ENCODE peak calls at places on chromosomes 16 and 17, in six cellular contexts. E, U, G, D, R and L are unnamed samples.

GRCh38 chr17:65467156-65467555 is 94.3 kb downstream of the AXIN2 start:
- DNase-seq in E (no peak), U (no peak), G (no peak), D (no peak), R (no peak), L (no peak)

GRCh38 chr17:37488009-37488604 is 1.6 kb upstream of the DUSP14 start:
- DNase-seq in E (peak), U (no peak), G (peak), D (peak), R (peak), L (peak)

GRCh38 chr16:75312875-75313274 is 61.5 kb upstream of the BCAR1 start:
- DNase-seq in E (no peak), U (no peak), G (no peak), D (no peak), R (no peak), L (no peak)

GRCh38 chr16:48165961-48166578 is 10.3 kb upstream of the ABCC12 start:
- DNase-seq in E (no peak), U (no peak), G (peak), D (no peak), R (no peak), L (no peak)

GRCh38 chr16:85607331-85607765 is 5.8 kb upstream of the GSE1 start:
- DNase-seq in E (no peak), U (no peak), G (no peak), D (no peak), R (peak), L (peak)

GRCh38 chr16:85537795-85538401 is 75.2 kb upstream of the GSE1 start:
- DNase-seq in E (no peak), U (no peak), G (no peak), D (no peak), R (no peak), L (no peak)

GRCh38 chr16:49650603-49651002 is 205.3 kb downstream of the ZNF423 start:
- DNase-seq in E (no peak), U (no peak), G (no peak), D (no peak), R (no peak), L (no peak)

GRCh38 chr17:13228225-13228624 is 210.4 kb upstream of the ELAC2 start:
- DNase-seq in E (no peak), U (no peak), G (no peak), D (no peak), R (no peak), L (no peak)

GRCh38 chr16:22161999-22162657 is at the start of gene SDR42E2:
- DNase-seq in E (peak), U (no peak), G (no peak), D (no peak), R (peak), L (no peak)

GRCh38 chr16:88296437-88297177 is 86.2 kb upstream of the ZNF469 start:
- DNase-seq in E (no peak), U (no peak), G (no peak), D (no peak), R (no peak), L (no peak)

GRCh38 chr16:6149031-6149430 is 1051.4 kb upstream of the EEF2KMT start:
- DNase-seq in E (no peak), U (no peak), G (no peak), D (no peak), R (no peak), L (no peak)

GRCh38 chr17:41863074-41863843 is 2.0 kb downstream of the KLHL11 start:
- DNase-seq in E (no peak), U (no peak), G (no peak), D (no peak), R (no peak), L (no peak)

GRCh38 chr16:46620265-46621005 is 744 bp downstream of the SHCBP1 start:
- DNase-seq in E (peak), U (no peak), G (no peak), D (peak), R (peak), L (peak)

GRCh38 chr16:46857261-46857962 is 26.4 kb upstream of the C16orf87 start:
- DNase-seq in E (peak), U (no peak), G (peak), D (peak), R (peak), L (peak)

GRCh38 chr17:19538095-19539039 is 4.7 kb downstream of the SLC47A1 start:
- DNase-seq in E (no peak), U (no peak), G (peak), D (no peak), R (no peak), L (peak)

GRCh38 chr17:37322826-37323561 is 52.8 kb upstream of the C17orf78 start:
- DNase-seq in E (no peak), U (no peak), G (no peak), D (no peak), R (no peak), L (no peak)

GRCh38 chr17:33674685-33675084 is 381.6 kb upstream of the ASIC2 start:
- DNase-seq in E (peak), U (peak), G (peak), D (peak), R (peak), L (peak)

GRCh38 chr16:9539346-9539745 is 447.9 kb downstream of the HAPSTR1 start:
- DNase-seq in E (no peak), U (no peak), G (no peak), D (no peak), R (no peak), L (no peak)

GRCh38 chr17:75073618-75074047 is 14.1 kb upstream of the SLC16A5 start:
- DNase-seq in E (no peak), U (no peak), G (no peak), D (no peak), R (no peak), L (no peak)

GRCh38 chr17:21523482-21524210 is 147.5 kb downstream of the KCNJ12 start:
- DNase-seq in E (no peak), U (no peak), G (no peak), D (no peak), R (no peak), L (no peak)

GRCh38 chr16:67860589-67861398 is 12.1 kb upstream of the EDC4 start:
- DNase-seq in E (no peak), U (no peak), G (no peak), D (no peak), R (no peak), L (no peak)

GRCh38 chr16:17072104-17072503 is 398.7 kb downstream of the XYLT1 start:
- DNase-seq in E (no peak), U (no peak), G (no peak), D (no peak), R (no peak), L (no peak)

GRCh38 chr16:23967775-23968571 is 132.2 kb downstream of the PRKCB start:
- DNase-seq in E (no peak), U (no peak), G (peak), D (no peak), R (no peak), L (no peak)

GRCh38 chr16:1366712-1367299 is 15.1 kb downstream of the GNPTG start:
- DNase-seq in E (no peak), U (no peak), G (no peak), D (no peak), R (no peak), L (no peak)

GRCh38 chr17:43142153-43142552 is 17.0 kb upstream of the BRCA1 start:
- DNase-seq in E (no peak), U (no peak), G (no peak), D (no peak), R (no peak), L (peak)

GRCh38 chr16:11045846-11046245 is 101.5 kb downstream of the CLEC16A start:
- DNase-seq in E (no peak), U (no peak), G (no peak), D (no peak), R (no peak), L (no peak)

GRCh38 chr17:48484256-48484655 is 46.6 kb downstream of the HOXB1 start:
- DNase-seq in E (no peak), U (no peak), G (no peak), D (no peak), R (no peak), L (no peak)

GRCh38 chr16:8713635-8714097 is 39.2 kb downstream of the ABAT start:
- DNase-seq in E (no peak), U (no peak), G (no peak), D (no peak), R (no peak), L (no peak)

GRCh38 chr17:39626671-39627169 is at the start of gene PPP1R1B:
- DNase-seq in E (no peak), U (no peak), G (no peak), D (no peak), R (no peak), L (no peak)

GRCh38 chr17:48541574-48542113 is 3.3 kb downstream of the HOXB2 start:
- DNase-seq in E (no peak), U (no peak), G (no peak), D (no peak), R (peak), L (no peak)

GRCh38 chr17:8466466-8466865 is 30.8 kb downstream of the NDEL1 start:
- DNase-seq in E (no peak), U (no peak), G (no peak), D (no peak), R (no peak), L (no peak)

GRCh38 chr16:88415381-88416323 is 32.9 kb downstream of the ZNF469 start:
- DNase-seq in E (no peak), U (no peak), G (no peak), D (no peak), R (peak), L (no peak)

GRCh38 chr17:26792486-26792885 is 501.4 kb upstream of the WSB1 start:
- DNase-seq in E (no peak), U (peak), G (no peak), D (peak), R (no peak), L (peak)

GRCh38 chr16:180101-180920 is at the start of gene HBQ1:
- DNase-seq in E (peak), U (no peak), G (peak), D (peak), R (peak), L (no peak)

GRCh38 chr17:14580494-14580893 is 279.6 kb downstream of the HS3ST3B1 start:
- DNase-seq in E (no peak), U (no peak), G (no peak), D (no peak), R (no peak), L (no peak)

GRCh38 chr17:42304187-42305030 is 16.1 kb downstream of the STAT5A start:
- DNase-seq in E (no peak), U (no peak), G (peak), D (no peak), R (no peak), L (no peak)

GRCh38 chr17:17412331-17412730 is 64.5 kb upstream of the MED9 start:
- DNase-seq in E (no peak), U (no peak), G (no peak), D (peak), R (no peak), L (peak)

GRCh38 chr17:32586666-32587065 is 99.9 kb downstream of the CDK5R1 start:
- DNase-seq in E (no peak), U (no peak), G (no peak), D (no peak), R (no peak), L (no peak)

GRCh38 chr17:78925234-78925633 is at the start of gene TIMP2:
- DNase-seq in E (peak), U (no peak), G (peak), D (peak), R (peak), L (peak)
- H3K4me3 ChIP-seq in E (peak), U (no peak), G (peak), D (peak), R (no peak), L (peak)

GRCh38 chr16:2529061-2529931 is 1.9 kb downstream of the CEMP1 start:
- DNase-seq in E (no peak), U (no peak), G (no peak), D (no peak), R (peak), L (no peak)
- TF ChIP-seq CTCF in E (no peak), U (no peak), G (no peak), D (no peak), R (no peak), L (no peak)

GRCh38 chr16:81602792-81603191 is 158.2 kb downstream of the CMIP start:
- DNase-seq in E (no peak), U (no peak), G (no peak), D (no peak), R (no peak), L (no peak)

GRCh38 chr16:81602377-81602776 is 157.8 kb downstream of the CMIP start:
- DNase-seq in E (no peak), U (no peak), G (no peak), D (no peak), R (no peak), L (no peak)

GRCh38 chr16:81600275-81600674 is 155.7 kb downstream of the CMIP start:
- DNase-seq in E (no peak), U (no peak), G (peak), D (peak), R (no peak), L (no peak)

GRCh38 chr16:81601601-81602251 is 157.1 kb downstream of the CMIP start:
- DNase-seq in E (no peak), U (no peak), G (no peak), D (peak), R (no peak), L (no peak)

GRCh38 chr16:81601008-81601428 is 156.4 kb downstream of the CMIP start:
- DNase-seq in E (peak), U (no peak), G (no peak), D (no peak), R (no peak), L (no peak)
- TF ChIP-seq MYC in E (no peak), U (no peak), G (no peak), D (no peak), R (no peak), L (no peak)

GRCh38 chr17:78174332-78174869 is 6.0 kb downstream of the SYNGR2 start:
- DNase-seq in E (no peak), U (no peak), G (no peak), D (peak), R (no peak), L (no peak)

GRCh38 chr17:78173025-78173715 is 4.8 kb downstream of the SYNGR2 start:
- DNase-seq in E (no peak), U (peak), G (no peak), D (no peak), R (no peak), L (no peak)

GRCh38 chr17:78175643-78175981 is 7.2 kb downstream of the SYNGR2 start:
- DNase-seq in E (no peak), U (no peak), G (no peak), D (no peak), R (no peak), L (no peak)

GRCh38 chr17:78176548-78177025 is 8.2 kb downstream of the SYNGR2 start:
- DNase-seq in E (peak), U (no peak), G (no peak), D (peak), R (peak), L (peak)

DNA sequence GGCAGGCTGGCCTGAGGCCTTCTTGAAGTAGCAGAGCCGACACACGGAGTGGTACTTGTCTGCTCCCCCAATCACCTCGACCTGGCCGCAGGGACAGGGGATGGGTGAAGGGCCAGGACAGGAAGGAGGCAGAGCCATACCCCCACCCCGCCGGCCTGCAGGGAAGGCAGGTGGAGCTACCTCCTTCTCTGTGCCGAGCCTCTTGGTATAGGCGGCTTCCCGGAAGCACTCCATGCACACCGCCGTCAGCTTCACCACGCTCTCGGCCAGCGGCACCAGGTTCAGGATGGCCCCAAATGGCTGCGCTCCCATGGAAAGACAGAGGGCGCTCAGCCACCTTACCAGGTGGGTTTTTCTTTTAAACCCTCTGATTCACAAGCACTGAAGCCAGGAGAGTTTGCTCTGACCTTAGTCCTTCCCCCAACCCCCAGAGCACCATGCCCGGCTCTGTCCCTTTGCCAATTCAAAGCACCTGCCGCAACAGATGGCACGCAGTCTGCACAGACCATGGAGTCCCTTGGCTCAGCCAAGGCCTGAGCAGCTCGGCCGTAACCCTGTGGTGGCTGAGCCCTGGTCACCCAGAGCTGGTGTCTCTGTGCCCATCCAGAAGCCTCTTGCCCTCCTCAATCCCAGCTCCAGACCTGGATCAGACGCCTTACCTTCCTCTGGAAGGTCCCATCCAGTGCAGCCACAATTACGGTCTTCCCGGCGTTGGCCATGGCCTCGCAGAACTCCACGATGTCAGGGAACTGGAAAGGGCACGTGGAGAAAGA is 6.7 kb downstream of the SYNGR2 start:
- DNase-seq in E (no peak), U (no peak), G (no peak), D (no peak), R (no peak), L (no peak)
- H3K4me3 ChIP-seq in E (no peak), U (no peak), G (no peak), D (no peak), R (no peak), L (no peak)